ENCODE peak calls at places on chromosomes 1 and 21, in nine cellular contexts. A is GM04503, G is occipital lobe, I is cardiac muscle cell, P is choroid plexus epithelial cell, N is KBM-7, Q is nephron progenitor cell, D is HuH-7, H is NCI-H2081. K is an unnamed sample.

GRCh38 chr1:215651867-215652266 is 84.8 kb downstream of the KCTD3 start:
- DNase-seq in P (no peak), H (no peak), G (no peak), I (no peak), D (no peak), A (no peak), Q (no peak), N (no peak), K (no peak)

GRCh38 chr1:228748431-228748830 is 13.2 kb downstream of the RHOU start:
- DNase-seq in G (no peak), H (no peak), A (no peak), N (no peak), I (no peak), Q (no peak), P (no peak), D (no peak), K (no peak)

GRCh38 chr21:17834639-17835354 is 15.6 kb upstream of the C21orf91 start:
- DNase-seq in H (no peak), N (no peak), A (no peak), D (no peak), P (no peak), G (no peak), I (no peak), Q (no peak), K (no peak)

GRCh38 chr1:59342801-59343575 is 46.1 kb downstream of the FGGY start:
- DNase-seq in Q (no peak), P (peak; percentile 21), G (no peak), A (no peak), H (no peak), N (no peak), I (no peak), D (no peak), K (no peak)

GRCh38 chr1:86503477-86504129 is 34.9 kb downstream of the CLCA1 start:
- DNase-seq in I (no peak), P (peak; percentile 28), H (no peak), A (no peak), Q (peak; percentile 27), G (no peak), N (no peak), D (no peak), K (no peak)

GRCh38 chr21:43740497-43741156 is 21.7 kb downstream of the PDXK start:
- DNase-seq in N (no peak), Q (peak; percentile 55), P (peak; percentile 45), H (no peak), D (no peak), A (no peak), G (no peak), I (peak; percentile 87), K (no peak)

GRCh38 chr1:195663549-195664280 is 944.5 kb downstream of the KCNT2 start:
- DNase-seq in I (no peak), Q (no peak), G (peak; percentile 31), P (peak; percentile 85), A (peak; percentile 66), H (no peak), N (no peak), D (no peak), K (no peak)

GRCh38 chr1:91884459-91885290 is 1.3 kb downstream of the TGFBR3 start:
- DNase-seq in D (no peak), I (peak; percentile 37), N (peak; percentile 35), H (no peak), A (no peak), Q (peak; percentile 20), P (no peak), G (no peak), K (peak; percentile 22)

GRCh38 chr1:8077602-8078001 is 51.5 kb upstream of the ERRFI1 start:
- DNase-seq in Q (no peak), N (no peak), I (no peak), P (no peak), H (no peak), A (no peak), D (no peak), G (no peak), K (no peak)

GRCh38 chr1:102628008-102628736 is 480.1 kb downstream of the COL11A1 start:
- DNase-seq in A (no peak), P (peak; percentile 16), N (no peak), D (no peak), G (no peak), I (no peak), H (peak; percentile 48), Q (no peak), K (no peak)

GRCh38 chr1:61993331-61993961 is 201.2 kb upstream of the L1TD1 start:
- DNase-seq in G (no peak), N (no peak), P (peak; percentile 55), A (no peak), H (no peak), I (no peak), Q (no peak), D (no peak), K (no peak)

GRCh38 chr1:226491093-226491850 is 57.3 kb upstream of the STUM start:
- DNase-seq in H (no peak), P (no peak), D (no peak), N (no peak), A (no peak), Q (no peak), I (no peak), G (no peak), K (no peak)

GRCh38 chr1:193457676-193458075 is 271.3 kb upstream of the B3GALT2 start:
- DNase-seq in Q (no peak), P (no peak), A (no peak), G (no peak), I (no peak), H (no peak), N (no peak), D (no peak), K (no peak)

GRCh38 chr1:63330331-63330916 is 8.1 kb downstream of the FOXD3 start:
- DNase-seq in I (no peak), P (no peak), Q (peak; percentile 42), H (no peak), D (no peak), G (no peak), A (no peak), N (no peak), K (no peak)

GRCh38 chr21:33069994-33070811 is at the start of gene OLIG1:
- DNase-seq in A (no peak), Q (peak; percentile 69), D (no peak), G (peak; percentile 58), I (peak; percentile 61), P (peak; percentile 15), N (peak; percentile 86), H (peak; percentile 25), K (no peak)

GRCh38 chr1:103156966-103157365 is 48.6 kb upstream of the COL11A1 start:
- DNase-seq in I (no peak), G (no peak), N (no peak), H (no peak), A (no peak), P (peak; percentile 42), D (no peak), Q (no peak), K (no peak)

GRCh38 chr1:246005067-246005466 is 502.0 kb downstream of the SMYD3 start:
- DNase-seq in D (no peak), H (no peak), A (peak; percentile 98), G (no peak), Q (no peak), N (no peak), P (peak; percentile 97), I (no peak), K (no peak)

GRCh38 chr1:94183197-94183815 is 54.1 kb downstream of the ARHGAP29 start:
- DNase-seq in A (no peak), I (peak; percentile 19), P (no peak), Q (no peak), D (no peak), N (no peak), G (no peak), H (no peak), K (no peak)

GRCh38 chr1:171590022-171590421 is 32.0 kb upstream of the MYOCOS start:
- DNase-seq in G (no peak), N (no peak), I (no peak), A (peak; percentile 14), Q (no peak), D (no peak), H (no peak), P (peak; percentile 73), K (no peak)

GRCh38 chr1:177256153-177256814 is 85.5 kb downstream of the BRINP2 start:
- DNase-seq in N (peak; percentile 38), H (peak; percentile 4), P (peak; percentile 91), I (peak; percentile 74), G (no peak), D (peak; percentile 23), Q (peak; percentile 65), A (peak; percentile 17), K (no peak)

GRCh38 chr21:29221259-29221744 is 77.4 kb upstream of the BACH1 start:
- DNase-seq in H (no peak), D (no peak), Q (no peak), G (no peak), I (no peak), P (peak; percentile 93), N (no peak), A (no peak), K (no peak)

K was measured in activated CD4-positive, alpha-beta T cell treated with anti-CD3 and anti-CD28 coated beads for 4 hours.